ENCODE peak calls at places on chromosomes 7 and 10, in five cellular contexts. U is cardiac fibroblast; N is stimulated activated CD4-positive, alpha-beta T cell treated with anti-CD3 and anti-CD28 coated beads, Interleukin-1b, Interleukin-23, amount 100 ng/mL, for 24 hours; G is OCI-M1; Q is thoracic aorta. Z is an unnamed sample.

GRCh38 chr7:103851357-103851756 is 138.1 kb downstream of the RELN start:
- DNase-seq in U (peak; percentile 41), N (no peak), G (no peak), Q (no peak), Z (peak; percentile 40)

GRCh38 chr7:36507868-36508440 is 118.3 kb downstream of the ANLN start:
- DNase-seq in U (no peak), N (no peak), G (no peak), Q (no peak), Z (no peak)

GRCh38 chr7:16529697-16530096 is 3.1 kb downstream of the LRRC72 start:
- DNase-seq in U (no peak), N (no peak), G (no peak), Q (no peak), Z (no peak)

GRCh38 chr7:43647772-43648643 is 65.1 kb downstream of the STK17A start:
- DNase-seq in U (peak; percentile 98), N (no peak), G (no peak), Q (peak; percentile 69), Z (peak; percentile 98)

GRCh38 chr7:117014673-117015133 is 61.4 kb downstream of the ST7 start:
- DNase-seq in U (peak; percentile 75), N (peak; percentile 10), G (peak; percentile 86), Q (no peak), Z (peak; percentile 85)

GRCh38 chr7:50477640-50478039 is 27.5 kb upstream of the FIGNL1 start:
- DNase-seq in U (no peak), N (no peak), G (no peak), Q (no peak), Z (peak; percentile 11)

GRCh38 chr7:102122026-102122425 is 164.6 kb upstream of the SH2B2 start:
- DNase-seq in U (peak; percentile 69), N (no peak), G (peak; percentile 60), Q (no peak), Z (peak; percentile 73)

GRCh38 chr10:18368681-18369080 is 228.5 kb downstream of the CACNB2 start:
- DNase-seq in U (peak; percentile 31), N (no peak), G (peak; percentile 35), Q (no peak), Z (peak; percentile 65)

GRCh38 chr7:101816499-101817030 is 861 bp upstream of the CUX1 start:
- DNase-seq in U (peak; percentile 55), N (no peak), G (peak; percentile 41), Q (no peak), Z (peak; percentile 29)

GRCh38 chr7:31145339-31145738 is 93.2 kb downstream of the ADCYAP1R1 start:
- DNase-seq in U (no peak), N (no peak), G (no peak), Q (no peak), Z (no peak)

GRCh38 chr7:31398815-31399214 is 58.3 kb upstream of the NEUROD6 start:
- DNase-seq in U (no peak), N (no peak), G (no peak), Q (no peak), Z (no peak)

GRCh38 chr7:121084748-121085336 is 96.3 kb downstream of the CPED1 start:
- DNase-seq in U (peak; percentile 84), N (no peak), G (no peak), Q (no peak), Z (peak; percentile 94)

GRCh38 chr10:72335394-72336258 is 19.1 kb downstream of the DNAJB12 start:
- DNase-seq in U (peak; percentile 93), N (no peak), G (no peak), Q (no peak), Z (peak; percentile 93)

GRCh38 chr10:130362308-130362761 is 226.1 kb downstream of the GLRX3 start:
- DNase-seq in U (no peak), N (no peak), G (no peak), Q (no peak), Z (no peak)

GRCh38 chr10:112607506-112607905 is 160.5 kb downstream of the VTI1A start:
- DNase-seq in U (no peak), N (no peak), G (no peak), Q (no peak), Z (no peak)

GRCh38 chr10:46215426-46215825 is 71.4 kb upstream of the ANTXRL start:
- DNase-seq in U (no peak), N (no peak), G (no peak), Q (no peak), Z (no peak)

GRCh38 chr10:87652261-87652660 is 7.4 kb upstream of the PAPSS2 start:
- DNase-seq in U (no peak), N (no peak), G (no peak), Q (no peak), Z (no peak)

GRCh38 chr7:24979470-24979862 is 512 bp downstream of the OSBPL3 start:
- DNase-seq in U (peak; percentile 66), N (peak; percentile 59), G (no peak), Q (no peak), Z (peak; percentile 72)